ENCODE peak calls at places on chromosomes 11 and 22, in seven cellular contexts. One of them, this sample, is unnamed.

GRCh38 chr11:64245401-64245796 is 1.3 kb downstream of the PPP1R14B start:
- DNase-seq in PC-3: peak
- DNase-seq in HepG2: no peak
- DNase-seq in fibroblast of lung: no peak
- DNase-seq in K562: no peak
- DNase-seq in hepatocyte: no peak
- DNase-seq in PC-9: no peak
- DNase-seq in this sample: no peak

GRCh38 chr11:40338739-40339138 is 1120.7 kb downstream of the LRRC4C start:
- DNase-seq in PC-3: peak
- DNase-seq in HepG2: no peak
- DNase-seq in fibroblast of lung: peak
- DNase-seq in K562: no peak
- DNase-seq in hepatocyte: no peak
- DNase-seq in PC-9: no peak
- DNase-seq in this sample: no peak

GRCh38 chr11:117877120-117877784 is 794 bp upstream of the FXYD6 start:
- DNase-seq in PC-3: no peak
- DNase-seq in HepG2: no peak
- DNase-seq in fibroblast of lung: no peak
- DNase-seq in K562: no peak
- DNase-seq in hepatocyte: no peak
- DNase-seq in PC-9: no peak
- DNase-seq in this sample: no peak

GRCh38 chr11:106457727-106458126 is 380.3 kb downstream of the AASDHPPT start:
- DNase-seq in PC-3: peak
- DNase-seq in HepG2: peak
- DNase-seq in fibroblast of lung: peak
- DNase-seq in K562: no peak
- DNase-seq in hepatocyte: no peak
- DNase-seq in PC-9: peak
- DNase-seq in this sample: no peak

GRCh38 chr22:25368271-25368670 is 148.8 kb downstream of the CRYBB2 start:
- DNase-seq in PC-3: peak
- DNase-seq in HepG2: no peak
- DNase-seq in fibroblast of lung: peak
- DNase-seq in K562: no peak
- DNase-seq in hepatocyte: peak
- DNase-seq in PC-9: no peak
- DNase-seq in this sample: no peak

GRCh38 chr11:128936546-128937275 is 6.0 kb downstream of the TP53AIP1 start:
- DNase-seq in PC-3: no peak
- DNase-seq in HepG2: peak
- DNase-seq in fibroblast of lung: peak
- DNase-seq in K562: no peak
- DNase-seq in hepatocyte: peak
- DNase-seq in PC-9: no peak
- DNase-seq in this sample: no peak

GRCh38 chr11:28400236-28401100 is 292.3 kb downstream of the METTL15 start:
- DNase-seq in PC-3: peak
- DNase-seq in HepG2: peak
- DNase-seq in fibroblast of lung: peak
- DNase-seq in K562: no peak
- DNase-seq in hepatocyte: no peak
- DNase-seq in PC-9: peak
- DNase-seq in this sample: peak

GRCh38 chr11:102012946-102013345 is 34.3 kb upstream of the CFAP300 start:
- DNase-seq in PC-3: no peak
- DNase-seq in HepG2: no peak
- DNase-seq in fibroblast of lung: peak
- DNase-seq in K562: no peak
- DNase-seq in hepatocyte: peak
- DNase-seq in PC-9: peak
- DNase-seq in this sample: peak

GRCh38 chr11:35107866-35108265 is 31.1 kb upstream of the CD44 start:
- DNase-seq in PC-3: no peak
- DNase-seq in HepG2: no peak
- DNase-seq in fibroblast of lung: no peak
- DNase-seq in K562: no peak
- DNase-seq in hepatocyte: no peak
- DNase-seq in PC-9: no peak
- DNase-seq in this sample: no peak

GRCh38 chr11:44110231-44110679 is 14.8 kb downstream of the EXT2 start:
- DNase-seq in PC-3: peak
- DNase-seq in HepG2: peak
- DNase-seq in fibroblast of lung: peak
- DNase-seq in K562: peak
- DNase-seq in hepatocyte: peak
- DNase-seq in PC-9: no peak
- DNase-seq in this sample: peak

GRCh38 chr11:698493-699115 is 3.0 kb downstream of the TMEM80 start:
- DNase-seq in PC-3: no peak
- DNase-seq in HepG2: no peak
- DNase-seq in fibroblast of lung: no peak
- DNase-seq in K562: no peak
- DNase-seq in hepatocyte: no peak
- DNase-seq in PC-9: no peak
- DNase-seq in this sample: no peak

GRCh38 chr22:36162127-36163034 is 1.8 kb upstream of the APOL3 start:
- DNase-seq in PC-3: no peak
- DNase-seq in HepG2: no peak
- DNase-seq in fibroblast of lung: peak
- DNase-seq in K562: no peak
- DNase-seq in hepatocyte: no peak
- DNase-seq in PC-9: no peak
- DNase-seq in this sample: no peak

GRCh38 chr11:126490261-126490660 is 134.8 kb downstream of the ST3GAL4 start:
- DNase-seq in PC-3: no peak
- DNase-seq in HepG2: no peak
- DNase-seq in fibroblast of lung: no peak
- DNase-seq in K562: no peak
- DNase-seq in hepatocyte: no peak
- DNase-seq in PC-9: no peak
- DNase-seq in this sample: no peak

GRCh38 chr11:9906043-9906791 is 242.3 kb downstream of the SWAP70 start:
- DNase-seq in PC-3: peak
- DNase-seq in HepG2: peak
- DNase-seq in fibroblast of lung: peak
- DNase-seq in K562: no peak
- DNase-seq in hepatocyte: peak
- DNase-seq in PC-9: peak
- DNase-seq in this sample: peak

GRCh38 chr11:77175869-77176539 is 48.0 kb downstream of the MYO7A start:
- DNase-seq in PC-3: no peak
- DNase-seq in HepG2: no peak
- DNase-seq in fibroblast of lung: no peak
- DNase-seq in K562: no peak
- DNase-seq in hepatocyte: no peak
- DNase-seq in PC-9: no peak
- DNase-seq in this sample: no peak
- H2AFZ ChIP-seq in PC-3: no peak
- H2AFZ ChIP-seq in HepG2: no peak
- H2AFZ ChIP-seq in fibroblast of lung: no peak
- H2AFZ ChIP-seq in K562: no peak
- H2AFZ ChIP-seq in hepatocyte: no peak
- H2AFZ ChIP-seq in PC-9: no peak
- H2AFZ ChIP-seq in this sample: no peak

GRCh38 chr22:42673898-42674390 is 24.8 kb upstream of the CYB5R3 start:
- DNase-seq in PC-3: no peak
- DNase-seq in HepG2: peak
- DNase-seq in fibroblast of lung: peak
- DNase-seq in K562: no peak
- DNase-seq in hepatocyte: no peak
- DNase-seq in PC-9: no peak
- DNase-seq in this sample: peak
- H2AFZ ChIP-seq in PC-3: no peak
- H2AFZ ChIP-seq in HepG2: no peak
- H2AFZ ChIP-seq in fibroblast of lung: no peak
- H2AFZ ChIP-seq in K562: no peak
- H2AFZ ChIP-seq in hepatocyte: no peak
- H2AFZ ChIP-seq in PC-9: no peak
- H2AFZ ChIP-seq in this sample: no peak

DNA sequence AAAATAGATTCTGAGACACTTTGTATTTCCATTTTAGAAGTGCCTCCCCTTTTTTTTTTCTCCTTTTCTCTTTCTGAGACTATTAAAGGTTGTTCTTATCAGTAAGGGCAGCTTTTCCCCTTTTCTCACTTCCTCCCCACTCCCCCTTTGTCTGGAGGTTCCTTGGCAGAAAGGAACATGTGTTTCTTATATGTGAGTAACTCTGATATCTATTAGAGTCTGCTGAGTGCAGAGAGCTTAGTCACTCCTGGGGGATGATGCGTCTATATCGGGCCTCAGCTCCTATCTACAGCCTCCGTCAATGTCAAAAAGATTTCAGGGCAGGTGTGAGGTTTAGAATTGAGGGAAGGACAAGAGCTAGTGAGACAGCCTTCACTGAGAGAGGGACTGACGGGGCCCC is 489.4 kb downstream of the NTM start:
- DNase-seq in PC-3: no peak
- DNase-seq in HepG2: no peak
- DNase-seq in fibroblast of lung: peak
- DNase-seq in K562: no peak
- DNase-seq in hepatocyte: no peak
- DNase-seq in PC-9: no peak
- DNase-seq in this sample: no peak
- H2AFZ ChIP-seq in PC-3: no peak
- H2AFZ ChIP-seq in HepG2: no peak
- H2AFZ ChIP-seq in fibroblast of lung: no peak
- H2AFZ ChIP-seq in K562: no peak
- H2AFZ ChIP-seq in hepatocyte: no peak
- H2AFZ ChIP-seq in PC-9: no peak
- H2AFZ ChIP-seq in this sample: no peak

GRCh38 chr22:32781695-32782094 is 19.8 kb upstream of the TIMP3 start:
- DNase-seq in PC-3: no peak
- DNase-seq in HepG2: no peak
- DNase-seq in fibroblast of lung: no peak
- DNase-seq in K562: no peak
- DNase-seq in hepatocyte: no peak
- DNase-seq in PC-9: no peak
- DNase-seq in this sample: no peak
- H2AFZ ChIP-seq in PC-3: no peak
- H2AFZ ChIP-seq in HepG2: no peak
- H2AFZ ChIP-seq in fibroblast of lung: no peak
- H2AFZ ChIP-seq in K562: no peak
- H2AFZ ChIP-seq in hepatocyte: no peak
- H2AFZ ChIP-seq in PC-9: no peak
- H2AFZ ChIP-seq in this sample: no peak

GRCh38 chr11:57499983-57500461 is 15.5 kb downstream of the SLC43A1 start:
- DNase-seq in PC-3: no peak
- DNase-seq in HepG2: no peak
- DNase-seq in fibroblast of lung: no peak
- DNase-seq in K562: no peak
- DNase-seq in hepatocyte: no peak
- DNase-seq in PC-9: no peak
- DNase-seq in this sample: no peak
- H2AFZ ChIP-seq in PC-3: peak
- H2AFZ ChIP-seq in HepG2: no peak
- H2AFZ ChIP-seq in fibroblast of lung: peak
- H2AFZ ChIP-seq in K562: peak
- H2AFZ ChIP-seq in hepatocyte: peak
- H2AFZ ChIP-seq in PC-9: peak
- H2AFZ ChIP-seq in this sample: peak